ENCODE peak calls at places on chromosomes 16 and 17, in four cellular contexts. X, P, R and H are unnamed samples.
A peak's percentile ranks its signal among the peaks of the same experiment; 100 is the strongest.

GRCh38 chr17:11996722-11997146 is 541 bp downstream of the ZNF18 start:
- DNase-seq in X (no peak), R (no peak), P (peak; percentile 12), H (peak; percentile 25)

GRCh38 chr16:48008011-48008410 is 147.8 kb downstream of the ABCC12 start:
- DNase-seq in R (no peak), X (no peak), P (no peak), H (no peak)

GRCh38 chr17:55607736-55608341 is 96.6 kb upstream of the SMIM36 start:
- DNase-seq in X (no peak), P (no peak), R (no peak), H (no peak)

GRCh38 chr16:30748634-30749445 is 615 bp downstream of the PHKG2 start:
- DNase-seq in P (no peak), R (no peak), X (no peak), H (peak; percentile 23)

GRCh38 chr16:29986231-29986630 is 9.2 kb downstream of the HIRIP3 start:
- DNase-seq in P (no peak), R (no peak), X (no peak), H (no peak)

GRCh38 chr16:84500531-84500930 is 3.9 kb downstream of the MEAK7 start:
- DNase-seq in X (no peak), P (no peak), R (peak; percentile 45), H (no peak)

GRCh38 chr16:1825864-1826690 is 548 bp downstream of the HAGH start:
- DNase-seq in R (no peak), P (no peak), X (peak; percentile 82), H (no peak)

GRCh38 chr16:88988980-88989791 is 12.2 kb upstream of the CBFA2T3 start:
- DNase-seq in R (no peak), P (no peak), X (no peak), H (no peak)

GRCh38 chr16:73095885-73096341 is 48.0 kb upstream of the ZFHX3 start:
- DNase-seq in P (no peak), X (no peak), R (no peak), H (no peak)

GRCh38 chr17:3635474-3636153 is 436 bp downstream of the SHPK start:
- DNase-seq in P (no peak), X (no peak), R (no peak), H (no peak)

GRCh38 chr16:17423195-17423594 is 47.6 kb downstream of the XYLT1 start:
- DNase-seq in P (no peak), X (no peak), R (no peak), H (no peak)

GRCh38 chr17:34384822-34385605 is 22.0 kb upstream of the CCL1 start:
- DNase-seq in R (no peak), P (no peak), X (no peak), H (no peak)

GRCh38 chr17:28745052-28745776 is 1.4 kb downstream of the TRAF4 start:
- DNase-seq in R (no peak), P (no peak), X (peak; percentile 55), H (no peak)

GRCh38 chr16:28869201-28869600 is 5.6 kb downstream of the SH2B1 start:
- DNase-seq in P (no peak), X (no peak), R (no peak), H (no peak)

GRCh38 chr17:31678431-31678830 is 180.6 kb downstream of the COPRS start:
- DNase-seq in R (no peak), X (no peak), P (no peak), H (no peak)

DNA sequence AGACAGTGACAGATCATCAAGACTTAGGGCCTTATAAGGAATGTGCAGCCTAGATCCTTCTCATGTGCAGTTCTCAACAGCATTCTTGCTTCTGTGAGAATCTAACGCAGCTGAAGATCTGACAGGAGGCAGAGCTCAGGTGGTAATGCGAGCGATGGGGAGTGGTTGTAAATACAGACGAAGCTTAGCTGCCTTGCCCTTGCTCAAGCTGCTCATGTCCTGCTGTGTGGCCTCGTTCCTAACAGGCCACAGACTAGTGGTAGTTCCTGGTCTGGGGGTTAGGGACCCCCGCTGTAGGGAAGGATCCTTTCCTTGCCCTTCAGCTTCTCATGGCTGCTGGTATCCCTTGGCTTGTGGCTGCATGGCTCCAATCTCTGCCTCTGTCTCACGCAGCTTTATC is 10.3 kb upstream of the NTN1 start:
- DNase-seq in R (no peak), P (no peak), X (no peak), H (no peak)
- H3K27me3 ChIP-seq in R (no peaks in the 10 kb centered on the region), P (no peaks in the 10 kb centered on the region), X (peaks cover 3% of the 10 kb centered on the region), H (peaks cover 3% of the 10 kb centered on the region)

DNA sequence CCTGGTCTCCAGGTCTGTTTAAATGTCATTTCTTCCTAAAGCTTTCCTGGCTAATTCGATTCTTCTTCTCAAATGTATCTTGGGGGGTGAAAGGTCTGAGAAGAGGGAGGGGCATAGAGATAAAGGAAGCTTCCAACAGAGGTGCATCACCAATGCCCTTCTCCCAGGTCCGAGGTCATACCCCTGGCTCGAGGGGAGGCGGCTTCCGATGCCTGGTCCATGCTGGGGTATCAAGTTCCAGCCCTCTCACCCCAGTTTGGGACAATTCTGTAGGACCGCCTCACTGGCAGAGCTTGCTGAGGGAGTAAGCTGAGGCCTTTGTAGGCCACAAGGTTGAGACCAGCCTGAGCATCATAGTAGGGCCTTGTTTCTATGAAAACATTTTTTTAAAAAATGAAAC is 10.3 kb upstream of the CEP20 start:
- DNase-seq in R (no peak), P (no peak), X (peak; percentile 21), H (no peak)
- H3K27me3 ChIP-seq in R (no peaks in the 10 kb centered on the region), P (no peaks in the 10 kb centered on the region), X (no peaks in the 10 kb centered on the region), H (no peaks in the 10 kb centered on the region)

DNA sequence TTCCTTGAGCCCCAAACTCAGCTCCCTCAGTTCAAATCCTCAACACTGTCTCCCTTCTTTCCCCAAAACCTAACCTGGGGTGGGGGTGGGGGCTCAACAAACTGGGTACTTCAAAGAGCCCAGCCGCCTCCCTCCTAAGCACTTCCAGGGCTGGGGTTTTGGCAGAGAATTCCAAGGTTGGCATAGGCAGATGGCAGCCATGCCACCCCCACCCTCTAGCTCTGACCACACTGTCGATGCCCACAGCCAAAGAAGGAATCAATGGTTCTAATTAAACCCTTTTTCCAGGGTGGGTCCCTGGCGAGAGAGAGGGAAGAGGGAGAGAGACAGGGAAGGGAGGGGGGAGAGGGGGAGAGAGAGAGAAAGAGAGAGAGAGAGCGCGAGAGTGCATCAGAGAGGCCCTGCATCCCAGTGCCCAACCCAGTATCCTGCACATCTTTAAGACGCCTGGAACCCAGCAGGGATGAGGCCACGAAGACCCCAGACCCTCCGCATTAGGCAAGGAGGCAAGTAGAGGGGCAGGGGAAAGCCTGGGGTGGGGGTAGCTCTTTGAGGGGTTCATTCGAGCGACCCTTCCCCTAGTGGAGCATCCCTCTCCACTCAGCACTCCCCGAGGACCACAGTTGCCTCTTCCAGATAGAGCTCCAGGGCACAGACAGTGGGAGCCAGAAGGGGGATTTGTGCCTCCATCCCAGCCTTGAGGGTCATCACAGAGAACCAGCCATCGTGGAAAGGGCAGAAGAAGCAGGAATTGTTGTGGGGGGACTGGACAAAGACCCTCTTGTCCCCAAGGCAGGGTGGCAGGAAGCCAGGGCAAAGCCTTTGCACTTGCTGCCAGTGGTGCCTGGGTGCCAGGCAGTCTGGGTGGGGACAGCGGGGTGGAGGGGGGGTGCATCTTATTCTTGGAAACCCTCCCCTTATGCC is 2.6 kb downstream of the SRCIN1 start:
- DNase-seq in P (no peak), X (no peak), R (no peak), H (no peak)
- H3K27me3 ChIP-seq in P (peaks cover 5% of the 10 kb centered on the region), X (no peaks in the 10 kb centered on the region), R (peaks cover 17% of the 10 kb centered on the region), H (peaks cover 22% of the 10 kb centered on the region)

GRCh38 chr17:19302791-19303233 is 59.7 kb downstream of the B9D1 start:
- DNase-seq in R (no peak), X (no peak), P (no peak), H (no peak)
- H3K27me3 ChIP-seq in R (no peaks in the 10 kb centered on the region), X (no peaks in the 10 kb centered on the region), P (no peaks in the 10 kb centered on the region), H (no peaks in the 10 kb centered on the region)

GRCh38 chr17:38329808-38330730 is 13.7 kb downstream of the GPR179 start:
- DNase-seq in P (no peak), X (no peak), R (no peak), H (no peak)

GRCh38 chr17:38332735-38333134 is 11.0 kb downstream of the GPR179 start:
- DNase-seq in P (no peak), X (no peak), R (no peak), H (no peak)

GRCh38 chr17:38328620-38329019 is 15.1 kb downstream of the GPR179 start:
- DNase-seq in P (no peak), X (no peak), R (no peak), H (no peak)

GRCh38 chr17:38329284-38329683 is 14.5 kb downstream of the GPR179 start:
- DNase-seq in X (no peak), P (no peak), R (no peak), H (no peak)

GRCh38 chr17:38330941-38331411 is 12.8 kb downstream of the GPR179 start:
- DNase-seq in P (no peak), R (no peak), X (no peak), H (no peak)
- H3K27me3 ChIP-seq in P (no peaks in the 10 kb centered on the region), R (no peaks in the 10 kb centered on the region), X (no peaks in the 10 kb centered on the region), H (peaks cover 5% of the 10 kb centered on the region)

DNA sequence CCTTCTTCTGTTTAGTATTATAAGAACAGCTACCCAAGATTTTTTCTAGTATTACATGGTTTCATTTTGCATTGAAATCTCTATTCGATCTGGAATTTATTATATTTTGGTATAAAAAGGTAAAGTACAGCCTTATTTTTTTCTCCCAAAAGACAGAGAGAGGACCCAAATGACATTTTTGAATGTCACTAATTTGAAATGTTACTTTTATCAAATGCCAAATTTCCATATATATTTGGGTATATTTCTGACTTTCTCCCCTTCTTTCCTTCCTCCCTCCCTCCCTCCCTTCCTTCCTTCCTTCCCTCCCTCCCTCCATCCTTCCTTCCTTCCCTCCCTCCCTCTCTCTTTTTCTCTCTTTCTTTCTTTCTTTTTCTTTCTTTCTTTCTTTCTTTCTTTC is 6.2 kb upstream of the CHP2 start:
- DNase-seq in R (no peak), P (no peak), X (no peak), H (no peak)
- H3K27me3 ChIP-seq in R (no peaks in the 10 kb centered on the region), P (no peaks in the 10 kb centered on the region), X (no peaks in the 10 kb centered on the region), H (peaks cover 5% of the 10 kb centered on the region)

GRCh38 chr16:85935957-85936760 is 37.2 kb downstream of the IRF8 start:
- DNase-seq in P (no peak), X (peak; percentile 82), R (no peak), H (peak; percentile 83)

GRCh38 chr16:85931596-85932402 is 32.8 kb downstream of the IRF8 start:
- DNase-seq in X (no peak), P (no peak), R (no peak), H (no peak)

GRCh38 chr16:85935391-85935956 is 36.5 kb downstream of the IRF8 start:
- DNase-seq in X (no peak), P (no peak), R (no peak), H (no peak)

GRCh38 chr16:85936761-85937343 is 37.9 kb downstream of the IRF8 start:
- DNase-seq in X (no peak), P (no peak), R (no peak), H (no peak)

DNA sequence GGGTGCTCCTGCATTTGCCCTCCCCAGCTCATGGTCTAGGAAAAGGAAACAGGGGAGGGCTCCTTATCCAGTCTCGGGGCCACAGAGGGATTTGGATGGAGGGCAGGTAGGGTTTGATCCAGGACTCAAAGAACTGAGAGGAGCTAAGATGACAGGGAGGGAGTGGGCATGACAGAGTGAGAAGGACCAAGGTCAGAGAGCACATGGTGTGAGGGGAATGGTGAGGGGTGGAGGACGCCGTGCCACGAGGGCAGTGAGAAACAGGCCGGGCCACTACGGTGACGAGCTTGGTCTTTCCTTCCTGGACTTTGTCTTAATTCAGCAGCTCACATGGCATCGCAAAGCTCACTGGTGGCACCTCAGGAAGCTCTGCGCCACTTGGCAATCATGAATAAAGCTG is 35.2 kb downstream of the IRF8 start:
- DNase-seq in X (no peak), P (no peak), R (no peak), H (no peak)
- H3K27me3 ChIP-seq in X (no peaks in the 10 kb centered on the region), P (no peaks in the 10 kb centered on the region), R (peaks cover 12% of the 10 kb centered on the region), H (no peaks in the 10 kb centered on the region)